ENCODE peak calls at places on chromosomes 3 and 15, in six cellular contexts. One of them, this sample, is unnamed.
A peak's percentile ranks its signal among the peaks of the same experiment; 100 is the strongest.

GRCh38 chr3:11335056-11335608 is 62.9 kb downstream of the ATG7 start:
- DNase-seq in psoas muscle: no peak
- DNase-seq in A549: peak; percentile 55
- DNase-seq in IMR-90: peak; percentile 81
- DNase-seq in testis: no peak
- DNase-seq in BJ: no peak
- DNase-seq in this sample: peak; percentile 72

GRCh38 chr3:143586565-143586964 is 261.7 kb downstream of the SLC9A9 start:
- DNase-seq in IMR-90: no peak
- DNase-seq in A549: no peak
- DNase-seq in testis: no peak
- DNase-seq in BJ: peak; percentile 9
- DNase-seq in psoas muscle: no peak
- DNase-seq in this sample: no peak

GRCh38 chr15:22933641-22934061 is 46.5 kb downstream of the CYFIP1 start:
- DNase-seq in psoas muscle: no peak
- DNase-seq in BJ: no peak
- DNase-seq in A549: no peak
- DNase-seq in IMR-90: peak; percentile 14
- DNase-seq in testis: no peak
- DNase-seq in this sample: peak; percentile 52

GRCh38 chr3:183697123-183697609 is 431 bp upstream of the YEATS2 start:
- DNase-seq in BJ: no peak
- DNase-seq in IMR-90: no peak
- DNase-seq in testis: no peak
- DNase-seq in A549: no peak
- DNase-seq in psoas muscle: no peak
- DNase-seq in this sample: no peak

GRCh38 chr15:66564136-66565041 is 1.4 kb downstream of the LCTL start:
- DNase-seq in IMR-90: no peak
- DNase-seq in A549: no peak
- DNase-seq in psoas muscle: no peak
- DNase-seq in BJ: no peak
- DNase-seq in testis: no peak
- DNase-seq in this sample: peak; percentile 27

GRCh38 chr3:55330355-55330754 is 156.8 kb downstream of the WNT5A start:
- DNase-seq in BJ: peak; percentile 94
- DNase-seq in IMR-90: peak; percentile 99
- DNase-seq in psoas muscle: no peak
- DNase-seq in testis: no peak
- DNase-seq in A549: peak; percentile 29
- DNase-seq in this sample: peak; percentile 63

GRCh38 chr3:43776101-43776500 is 85.4 kb downstream of the ABHD5 start:
- DNase-seq in psoas muscle: no peak
- DNase-seq in BJ: no peak
- DNase-seq in testis: no peak
- DNase-seq in A549: no peak
- DNase-seq in IMR-90: no peak
- DNase-seq in this sample: no peak

GRCh38 chr15:74802862-74803447 is 9.7 kb upstream of the LMAN1L start:
- DNase-seq in psoas muscle: no peak
- DNase-seq in testis: no peak
- DNase-seq in A549: no peak
- DNase-seq in IMR-90: no peak
- DNase-seq in BJ: no peak
- DNase-seq in this sample: no peak

GRCh38 chr15:31254431-31255175 is 72.0 kb upstream of the KLF13 start:
- DNase-seq in psoas muscle: no peak
- DNase-seq in testis: peak; percentile 33
- DNase-seq in A549: no peak
- DNase-seq in BJ: peak; percentile 91
- DNase-seq in IMR-90: peak; percentile 37
- DNase-seq in this sample: no peak

GRCh38 chr3:106371605-106372292 is 502.9 kb upstream of the CBLB start:
- DNase-seq in BJ: no peak
- DNase-seq in psoas muscle: no peak
- DNase-seq in A549: no peak
- DNase-seq in IMR-90: peak; percentile 53
- DNase-seq in testis: no peak
- DNase-seq in this sample: no peak

GRCh38 chr15:27328616-27329015 is 357.6 kb downstream of the GABRG3 start:
- DNase-seq in psoas muscle: no peak
- DNase-seq in BJ: no peak
- DNase-seq in A549: no peak
- DNase-seq in IMR-90: no peak
- DNase-seq in testis: no peak
- DNase-seq in this sample: no peak

GRCh38 chr3:32143849-32144757 is 37.7 kb downstream of the GPD1L start:
- DNase-seq in A549: peak; percentile 62
- DNase-seq in BJ: peak; percentile 55
- DNase-seq in IMR-90: peak; percentile 97
- DNase-seq in psoas muscle: no peak
- DNase-seq in testis: peak; percentile 75
- DNase-seq in this sample: peak; percentile 92

GRCh38 chr3:48222616-48223513 is at the start of gene CAMP:
- DNase-seq in psoas muscle: peak; percentile 78
- DNase-seq in testis: peak; percentile 37
- DNase-seq in IMR-90: peak; percentile 30
- DNase-seq in A549: no peak
- DNase-seq in BJ: no peak
- DNase-seq in this sample: peak; percentile 98

GRCh38 chr3:7407107-7407506 is 546.2 kb downstream of the GRM7 start:
- DNase-seq in testis: no peak
- DNase-seq in A549: no peak
- DNase-seq in BJ: no peak
- DNase-seq in psoas muscle: no peak
- DNase-seq in IMR-90: no peak
- DNase-seq in this sample: no peak

GRCh38 chr3:126985143-126985985 is 2.4 kb downstream of the PLXNA1 start:
- DNase-seq in testis: no peak
- DNase-seq in BJ: no peak
- DNase-seq in A549: no peak
- DNase-seq in IMR-90: no peak
- DNase-seq in psoas muscle: no peak
- DNase-seq in this sample: no peak

GRCh38 chr3:23646201-23646955 is 159.4 kb upstream of the UBE2E1 start:
- DNase-seq in psoas muscle: no peak
- DNase-seq in IMR-90: no peak
- DNase-seq in testis: no peak
- DNase-seq in BJ: no peak
- DNase-seq in A549: no peak
- DNase-seq in this sample: peak; percentile 53

GRCh38 chr3:52232279-52233107 is 6.5 kb downstream of the TWF2 start:
- DNase-seq in testis: no peak
- DNase-seq in IMR-90: no peak
- DNase-seq in A549: no peak
- DNase-seq in psoas muscle: peak; percentile 53
- DNase-seq in BJ: no peak
- DNase-seq in this sample: no peak

GRCh38 chr15:75229191-75230015 is 27.7 kb downstream of the C15orf39 start:
- DNase-seq in psoas muscle: peak; percentile 35
- DNase-seq in testis: no peak
- DNase-seq in BJ: no peak
- DNase-seq in A549: no peak
- DNase-seq in IMR-90: peak; percentile 22
- DNase-seq in this sample: no peak

GRCh38 chr15:78070049-78070698 is 7.3 kb downstream of the TBC1D2B start:
- DNase-seq in IMR-90: no peak
- DNase-seq in testis: no peak
- DNase-seq in BJ: no peak
- DNase-seq in psoas muscle: no peak
- DNase-seq in A549: no peak
- DNase-seq in this sample: peak; percentile 23

GRCh38 chr3:188927971-188928370 is 243.8 kb upstream of the TPRG1 start:
- DNase-seq in IMR-90: no peak
- DNase-seq in A549: no peak
- DNase-seq in psoas muscle: no peak
- DNase-seq in BJ: no peak
- DNase-seq in testis: no peak
- DNase-seq in this sample: no peak

GRCh38 chr3:81620813-81621212 is 140.6 kb downstream of the GBE1 start:
- DNase-seq in psoas muscle: no peak
- DNase-seq in A549: no peak
- DNase-seq in testis: no peak
- DNase-seq in BJ: no peak
- DNase-seq in IMR-90: no peak
- DNase-seq in this sample: no peak

GRCh38 chr3:145006291-145006690 is 1034.7 kb downstream of the DIPK2A start:
- DNase-seq in A549: no peak
- DNase-seq in testis: no peak
- DNase-seq in BJ: no peak
- DNase-seq in IMR-90: no peak
- DNase-seq in psoas muscle: no peak
- DNase-seq in this sample: no peak

GRCh38 chr3:105322570-105323273 is 44.0 kb upstream of the ALCAM start:
- DNase-seq in IMR-90: peak; percentile 18
- DNase-seq in A549: no peak
- DNase-seq in testis: no peak
- DNase-seq in psoas muscle: no peak
- DNase-seq in BJ: no peak
- DNase-seq in this sample: peak; percentile 6

GRCh38 chr3:178522200-178523052 is 13.8 kb upstream of the KCNMB2 start:
- DNase-seq in psoas muscle: no peak
- DNase-seq in A549: no peak
- DNase-seq in IMR-90: no peak
- DNase-seq in testis: no peak
- DNase-seq in BJ: no peak
- DNase-seq in this sample: no peak

GRCh38 chr15:22735781-22736180 is 50.7 kb upstream of the NIPA1 start:
- DNase-seq in IMR-90: peak; percentile 41
- DNase-seq in A549: no peak
- DNase-seq in psoas muscle: no peak
- DNase-seq in BJ: peak; percentile 87
- DNase-seq in testis: no peak
- DNase-seq in this sample: no peak

GRCh38 chr3:172125053-172125452 is 85.7 kb downstream of the FNDC3B start:
- DNase-seq in testis: no peak
- DNase-seq in A549: no peak
- DNase-seq in BJ: no peak
- DNase-seq in psoas muscle: peak; percentile 54
- DNase-seq in IMR-90: no peak
- DNase-seq in this sample: no peak

GRCh38 chr15:88648357-88649214 is 9.8 kb downstream of the ISG20 start:
- DNase-seq in psoas muscle: no peak
- DNase-seq in BJ: no peak
- DNase-seq in testis: peak; percentile 13
- DNase-seq in A549: no peak
- DNase-seq in IMR-90: peak; percentile 46
- DNase-seq in this sample: no peak

GRCh38 chr3:193396451-193397244 is 18.1 kb upstream of the ATP13A5 start:
- DNase-seq in BJ: no peak
- DNase-seq in IMR-90: no peak
- DNase-seq in testis: no peak
- DNase-seq in A549: no peak
- DNase-seq in psoas muscle: no peak
- DNase-seq in this sample: peak; percentile 25

GRCh38 chr15:62444104-62445027 is 279.3 kb upstream of the C2CD4B start:
- DNase-seq in IMR-90: peak; percentile 98
- DNase-seq in psoas muscle: peak; percentile 61
- DNase-seq in BJ: peak; percentile 92
- DNase-seq in testis: no peak
- DNase-seq in A549: no peak
- DNase-seq in this sample: peak; percentile 96

GRCh38 chr3:24225027-24225743 is 269.5 kb downstream of the THRB start:
- DNase-seq in IMR-90: no peak
- DNase-seq in A549: no peak
- DNase-seq in BJ: no peak
- DNase-seq in testis: no peak
- DNase-seq in psoas muscle: no peak
- DNase-seq in this sample: no peak

GRCh38 chr3:79085166-79085565 is 682.6 kb downstream of the ROBO1 start:
- DNase-seq in IMR-90: peak; percentile 53
- DNase-seq in A549: no peak
- DNase-seq in psoas muscle: no peak
- DNase-seq in testis: no peak
- DNase-seq in BJ: no peak
- DNase-seq in this sample: peak; percentile 1

GRCh38 chr15:80072285-80072684 is 12.8 kb downstream of the ZFAND6 start:
- DNase-seq in testis: no peak
- DNase-seq in A549: peak; percentile 71
- DNase-seq in BJ: peak; percentile 96
- DNase-seq in psoas muscle: no peak
- DNase-seq in IMR-90: peak; percentile 91
- DNase-seq in this sample: peak; percentile 92

GRCh38 chr3:73043414-73043813 is 18.0 kb upstream of the EBLN2 start:
- DNase-seq in A549: no peak
- DNase-seq in BJ: no peak
- DNase-seq in psoas muscle: no peak
- DNase-seq in IMR-90: no peak
- DNase-seq in testis: no peak
- DNase-seq in this sample: no peak

DNA sequence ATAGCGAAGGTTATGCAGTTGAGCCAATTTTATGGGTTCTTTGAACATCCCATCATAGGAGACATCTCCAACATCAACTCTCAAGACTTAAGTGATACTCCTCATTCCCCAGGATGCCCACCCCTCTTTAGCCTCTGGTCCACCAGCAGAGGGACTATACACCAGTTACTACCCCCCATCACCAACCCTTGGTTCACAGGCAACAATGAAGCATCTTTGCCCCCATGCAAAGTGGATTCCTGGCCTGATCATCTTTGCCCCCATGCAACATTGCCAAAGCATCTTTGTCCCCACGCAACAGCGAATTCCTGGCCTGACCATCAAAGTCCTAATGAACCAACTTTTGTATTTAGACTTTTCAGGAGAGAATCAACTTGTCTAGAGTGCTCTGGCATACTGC is 19.1 kb downstream of the GPR15 start:
- DNase-seq in testis: no peak
- DNase-seq in A549: no peak
- DNase-seq in IMR-90: no peak
- DNase-seq in psoas muscle: no peak
- DNase-seq in BJ: no peak
- DNase-seq in this sample: no peak
- H3K4me3 ChIP-seq in testis: no peak overlapping the region
- H3K4me3 ChIP-seq in A549: no peak overlapping the region
- H3K4me3 ChIP-seq in IMR-90: no peak overlapping the region
- H3K4me3 ChIP-seq in psoas muscle: no peak overlapping the region
- H3K4me3 ChIP-seq in BJ: no peak overlapping the region
- H3K4me3 ChIP-seq in this sample: no peak overlapping the region

GRCh38 chr15:101099183-101099582 is 152.7 kb downstream of the CHSY1 start:
- DNase-seq in IMR-90: no peak
- DNase-seq in BJ: no peak
- DNase-seq in psoas muscle: peak; percentile 12
- DNase-seq in testis: no peak
- DNase-seq in A549: no peak
- DNase-seq in this sample: peak; percentile 22
- TF ChIP-seq CTCF in IMR-90: no peak
- TF ChIP-seq CTCF in BJ: no peak
- TF ChIP-seq CTCF in psoas muscle: no peak
- TF ChIP-seq CTCF in testis: no peak
- TF ChIP-seq CTCF in A549: no peak
- TF ChIP-seq CTCF in this sample: peak; percentile 18

GRCh38 chr3:186614266-186614596 is 1.4 kb downstream of the AHSG start:
- DNase-seq in IMR-90: no peak
- DNase-seq in BJ: no peak
- DNase-seq in testis: no peak
- DNase-seq in A549: no peak
- DNase-seq in psoas muscle: no peak
- DNase-seq in this sample: no peak
- H3K4me3 ChIP-seq in IMR-90: no peak overlapping the region
- H3K4me3 ChIP-seq in BJ: no peak overlapping the region
- H3K4me3 ChIP-seq in testis: no peak overlapping the region
- H3K4me3 ChIP-seq in A549: no peak overlapping the region
- H3K4me3 ChIP-seq in psoas muscle: no peak overlapping the region
- H3K4me3 ChIP-seq in this sample: no peak overlapping the region

GRCh38 chr3:116897382-116897781 is 187.8 kb downstream of the TUSC7 start:
- DNase-seq in BJ: no peak
- DNase-seq in testis: no peak
- DNase-seq in A549: no peak
- DNase-seq in IMR-90: peak; percentile 13
- DNase-seq in psoas muscle: no peak
- DNase-seq in this sample: no peak
- TF ChIP-seq CTCF in BJ: no peak
- TF ChIP-seq CTCF in testis: no peak
- TF ChIP-seq CTCF in A549: no peak
- TF ChIP-seq CTCF in IMR-90: no peak
- TF ChIP-seq CTCF in psoas muscle: no peak
- TF ChIP-seq CTCF in this sample: no peak

This sample was measured in epithelial cell of esophagus.